ENCODE peak calls at places on chromosomes 4 and X, in eight cellular contexts. T is activated CD4-positive, alpha-beta T cell treated with anti-CD3 and anti-CD28 coated beads, Interleukin-2, amount 50 U/mL, for 48 hours; E is WERI-Rb-1; Q is LoVo; S is SK-N-DZ; L is GM23248; V is caudate nucleus; H is breast epithelium. A is an unnamed sample.

GRCh38 chr4:136277741-136278140 is 1254.6 kb downstream of the PCDH18 start:
- DNase-seq in T (no peak), L (no peak), Q (no peak), V (no peak), E (no peak), H (no peak), S (peak; percentile 66), A (no peak)

GRCh38 chr4:98572697-98573096 is 85.7 kb downstream of the TSPAN5 start:
- DNase-seq in Q (no peak), E (peak; percentile 42), H (no peak), S (no peak), T (no peak), L (no peak), V (no peak), A (peak; percentile 94)

GRCh38 chrX:12890467-12890866 is 16.0 kb upstream of the TLR8 start:
- DNase-seq in E (no peak), V (no peak), T (no peak), L (no peak), S (no peak), Q (no peak), H (no peak), A (no peak)

GRCh38 chr4:118842055-118842454 is 6.1 kb upstream of the SEC24D start:
- DNase-seq in L (peak; percentile 64), S (no peak), V (no peak), H (no peak), E (no peak), T (no peak), Q (no peak), A (no peak)

GRCh38 chr4:74032064-74032463 is 6.4 kb downstream of the CXCL3 start:
- DNase-seq in E (no peak), S (no peak), Q (peak; percentile 68), L (peak; percentile 39), H (no peak), T (no peak), V (no peak), A (peak; percentile 30)

GRCh38 chrX:53028678-53029077 is 19.9 kb upstream of the GPR173 start:
- DNase-seq in L (no peak), E (no peak), V (no peak), T (no peak), H (no peak), S (no peak), Q (no peak), A (no peak)

GRCh38 chrX:31497086-31497485 is 425.2 kb upstream of the FTHL17 start:
- DNase-seq in H (no peak), T (no peak), V (no peak), E (no peak), Q (no peak), S (no peak), L (peak; percentile 56), A (no peak)

GRCh38 chr4:66639361-66639760 is 905.9 kb downstream of the CENPC start:
- DNase-seq in E (no peak), H (no peak), Q (peak; percentile 6), T (no peak), L (no peak), S (no peak), V (no peak), A (peak; percentile 36)

GRCh38 chr4:185911556-185912064 is 99.6 kb upstream of the SORBS2 start:
- DNase-seq in H (no peak), V (no peak), Q (no peak), E (no peak), T (no peak), L (peak; percentile 50), S (peak; percentile 88), A (no peak)

GRCh38 chr4:150723727-150724411 is 141.9 kb downstream of the MAB21L2 start:
- DNase-seq in H (no peak), Q (no peak), V (no peak), L (no peak), T (no peak), S (no peak), E (no peak), A (no peak)